ENCODE peak calls at places on chromosomes 5 and 9, in five cellular contexts. U, B, I, T and C are unnamed samples. For H3K79me2, the result is how much of the 10 kb centered on the place peaks cover.

GRCh38 chr9:129880654-129881546 is 45.6 kb downstream of the USP20 start:
- DNase-seq in T (no peak), I (no peak), B (no peak), U (no peak), C (peak)

GRCh38 chr9:127862075-127863011 is 7.9 kb upstream of the ENG start:
- DNase-seq in U (no peak), I (no peak), T (no peak), B (no peak), C (no peak)

GRCh38 chr9:3028535-3028934 is 184.6 kb upstream of the PUM3 start:
- DNase-seq in I (no peak), T (no peak), U (no peak), B (peak), C (no peak)

GRCh38 chr5:134273642-134274361 is 47.9 kb upstream of the PPP2CA start:
- DNase-seq in I (no peak), T (no peak), U (no peak), B (no peak), C (no peak)

GRCh38 chr9:128216781-128217553 is 13.8 kb downstream of the DNM1 start:
- DNase-seq in B (no peak), I (no peak), U (no peak), T (no peak), C (no peak)

GRCh38 chr9:129197978-129198736 is 20.1 kb upstream of the IER5L start:
- DNase-seq in B (no peak), I (no peak), T (no peak), U (peak), C (peak)

GRCh38 chr5:170490381-170490780 is 13.4 kb upstream of the KCNIP1 start:
- DNase-seq in T (no peak), U (no peak), B (no peak), I (no peak), C (no peak)

GRCh38 chr9:70021026-70021571 is 22.5 kb upstream of the MAMDC2 start:
- DNase-seq in I (no peak), U (peak), B (peak), T (no peak), C (no peak)

GRCh38 chr5:145244788-145245187 is 590.4 kb downstream of the PRELID2 start:
- DNase-seq in T (no peak), U (peak), B (peak), I (no peak), C (no peak)

GRCh38 chr9:81685763-81686613 is 3.4 kb downstream of the TLE1 start:
- DNase-seq in B (peak), U (peak), T (no peak), I (no peak), C (peak)
- H3K79me2 ChIP-seq in B (half or more), U (half or more), T (half or more), I (under half), C (half or more)

GRCh38 chr9:99266136-99267023 is 44.3 kb downstream of the SEC61B start:
- DNase-seq in U (peak), I (peak), B (peak), T (peak), C (peak)

GRCh38 chr9:99274511-99274910 is 52.4 kb downstream of the SEC61B start:
- DNase-seq in U (no peak), B (no peak), T (no peak), I (no peak), C (no peak)

GRCh38 chr9:99274016-99274415 is 51.9 kb downstream of the SEC61B start:
- DNase-seq in I (no peak), U (no peak), B (no peak), T (no peak), C (no peak)

GRCh38 chr9:99272866-99273265 is 50.8 kb downstream of the SEC61B start:
- DNase-seq in T (no peak), B (no peak), U (no peak), I (no peak), C (no peak)

GRCh38 chr9:99269429-99269828 is 47.3 kb downstream of the SEC61B start:
- DNase-seq in T (no peak), B (peak), U (peak), I (no peak), C (no peak)
- TF ChIP-seq EZH2phosphoT487 in T (no peak), B (no peak), U (peak), I (no peak), C (no peak)

DNA sequence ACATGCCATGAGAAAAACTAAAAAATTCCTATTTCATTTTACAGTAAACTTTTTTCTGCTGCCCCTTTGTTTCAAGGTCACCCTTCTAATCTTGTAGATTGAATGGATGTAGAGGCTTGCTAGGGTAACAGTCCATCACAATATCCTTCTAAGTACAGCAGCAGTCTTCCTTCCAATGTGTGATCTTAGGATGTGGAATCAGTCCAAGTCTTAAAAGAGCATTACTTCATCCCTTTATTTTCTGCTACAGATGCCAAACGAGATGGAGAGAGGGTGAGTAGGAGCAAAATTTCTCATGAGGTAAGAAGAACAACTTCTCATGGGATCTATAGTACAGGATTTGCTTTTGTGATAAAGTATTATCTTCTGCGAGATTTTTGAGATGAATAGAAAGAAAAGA is 704 bp upstream of the IL33 start:
- DNase-seq in B (no peak), I (no peak), U (peak), T (no peak), C (no peak)
- H2AFZ ChIP-seq in B (no peak), I (no peak), U (no peak), T (no peak), C (no peak)

GRCh38 chr5:172293745-172294342 is 10.3 kb upstream of the UBTD2 start:
- DNase-seq in B (no peak), I (no peak), U (no peak), T (no peak), C (no peak)
- H3K79me2 ChIP-seq in B (under half), I (under half), U (under half), T (under half), C (under half)

DNA sequence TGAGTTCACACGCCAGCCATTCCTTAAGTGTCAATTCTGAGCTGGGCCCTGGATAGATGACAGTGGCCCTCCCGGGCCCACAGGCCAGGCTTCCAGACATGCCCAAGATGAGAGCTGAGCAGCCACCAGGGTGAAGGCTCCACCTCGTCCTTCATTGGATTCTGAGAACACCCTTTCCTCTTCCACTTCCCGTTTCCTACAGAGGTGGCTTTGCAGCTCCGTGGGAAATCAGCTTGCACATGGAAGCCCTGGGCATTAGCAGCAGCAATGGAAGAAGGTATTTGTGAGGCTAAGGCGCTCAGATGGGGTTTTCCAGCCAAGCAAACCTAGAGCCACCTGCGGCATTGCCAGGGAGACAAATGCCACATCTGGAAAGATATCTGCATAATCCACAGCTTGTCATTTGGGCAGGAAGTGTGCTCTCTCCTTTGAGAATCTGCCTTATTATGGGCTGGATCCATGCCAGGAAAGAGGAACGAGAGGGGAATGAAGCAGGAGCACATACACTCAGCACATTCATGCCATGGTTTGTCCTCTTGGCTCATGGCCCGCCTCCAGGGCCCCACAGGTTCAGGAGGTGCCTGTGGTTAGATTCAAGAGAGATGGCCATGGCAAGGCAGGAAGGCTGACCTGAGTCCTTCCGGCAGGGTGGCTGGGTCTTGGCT is 34.1 kb downstream of the CFAP77 start:
- DNase-seq in U (no peak), T (no peak), I (no peak), B (no peak), C (no peak)
- TF ChIP-seq EZH2phosphoT487 in U (no peak), T (no peak), I (no peak), B (no peak), C (no peak)

GRCh38 chr5:66888613-66889012 is 292.4 kb downstream of the MAST4 start:
- DNase-seq in B (no peak), I (no peak), T (no peak), U (no peak), C (no peak)

GRCh38 chr5:66889524-66889923 is 293.3 kb downstream of the MAST4 start:
- DNase-seq in I (no peak), U (no peak), B (no peak), T (no peak), C (no peak)

GRCh38 chr5:66894480-66895240 is 298.5 kb downstream of the MAST4 start:
- DNase-seq in T (no peak), U (peak), I (no peak), B (peak), C (no peak)

GRCh38 chr5:66892715-66893114 is 296.5 kb downstream of the MAST4 start:
- DNase-seq in B (peak), U (peak), I (no peak), T (no peak), C (no peak)

GRCh38 chr5:66891184-66891925 is 295.2 kb downstream of the MAST4 start:
- DNase-seq in I (no peak), U (peak), B (peak), T (no peak), C (peak)
- H2AFZ ChIP-seq in I (no peak), U (no peak), B (no peak), T (no peak), C (no peak)